ENCODE peak calls at places on chromosomes 1 and 21, in nine cellular contexts. P is EL; K is Calu3; A is adipocyte; W is naive thymus-derived CD8-positive, alpha-beta T cell; V is neural crest cell; H is aorta; U is fibroblast of the aortic adventitia; G is WERI-Rb-1. D is an unnamed sample.

GRCh38 chr1:39524591-39525365 is 33.3 kb downstream of the BMP8A start:
- DNase-seq in P (no peak), K (no peak), A (no peak), W (no peak), V (no peak), H (peak; percentile 43), U (no peak), G (no peak), D (no peak)

GRCh38 chr1:97603776-97604175 is 317.1 kb downstream of the DPYD start:
- DNase-seq in P (no peak), K (no peak), A (peak; percentile 55), W (no peak), V (no peak), H (no peak), U (peak; percentile 56), G (no peak), D (peak; percentile 7)

GRCh38 chr21:42500225-42500624 is 4.2 kb upstream of the RSPH1 start:
- DNase-seq in P (no peak), K (no peak), A (no peak), W (no peak), V (no peak), H (no peak), U (no peak), G (no peak), D (no peak)

GRCh38 chr1:215905493-215906095 is 338.5 kb downstream of the KCTD3 start:
- DNase-seq in P (peak; percentile 72), K (no peak), A (peak; percentile 80), W (no peak), V (no peak), H (no peak), U (peak; percentile 13), G (no peak), D (no peak)

GRCh38 chr1:243440406-243440805 is 184.6 kb downstream of the SDCCAG8 start:
- DNase-seq in P (no peak), K (no peak), A (no peak), W (no peak), V (no peak), H (no peak), U (no peak), G (no peak), D (no peak)

GRCh38 chr1:157157481-157158190 is 19.4 kb upstream of the ETV3 start:
- DNase-seq in P (peak; percentile 32), K (no peak), A (peak; percentile 76), W (no peak), V (no peak), H (no peak), U (peak; percentile 59), G (no peak), D (no peak)

GRCh38 chr1:201886103-201886885 is 2.4 kb upstream of the SHISA4 start:
- DNase-seq in P (no peak), K (no peak), A (no peak), W (no peak), V (no peak), H (no peak), U (peak; percentile 48), G (no peak), D (peak; percentile 76)

GRCh38 chr1:59879556-59879955 is 47.0 kb downstream of the CYP2J2 start:
- DNase-seq in P (peak; percentile 51), K (peak; percentile 80), A (peak; percentile 88), W (peak; percentile 24), V (peak; percentile 71), H (peak; percentile 61), U (peak; percentile 76), G (peak; percentile 74), D (peak; percentile 78)

GRCh38 chr1:14371806-14372497 is 226.5 kb upstream of the KAZN start:
- DNase-seq in P (no peak), K (no peak), A (peak; percentile 46), W (no peak), V (no peak), H (no peak), U (peak; percentile 17), G (no peak), D (no peak)

GRCh38 chr1:67939176-67939751 is 106.0 kb upstream of the GNG12 start:
- DNase-seq in P (no peak), K (no peak), A (no peak), W (no peak), V (no peak), H (no peak), U (no peak), G (no peak), D (no peak)

GRCh38 chr21:20311388-20311787 is 686.8 kb upstream of the NCAM2 start:
- DNase-seq in P (no peak), K (no peak), A (no peak), W (no peak), V (no peak), H (no peak), U (no peak), G (no peak), D (no peak)

GRCh38 chr1:110383311-110383990 is 7.4 kb downstream of the SLC16A4 start:
- DNase-seq in P (peak; percentile 56), K (no peak), A (peak; percentile 27), W (no peak), V (no peak), H (no peak), U (peak; percentile 33), G (no peak), D (peak; percentile 23)

GRCh38 chr21:46297311-46298082 is 11.4 kb downstream of the YBEY start:
- DNase-seq in P (no peak), K (no peak), A (no peak), W (no peak), V (no peak), H (no peak), U (no peak), G (no peak), D (peak; percentile 35)

GRCh38 chr21:28913071-28913470 is 79.6 kb downstream of the LTN1 start:
- DNase-seq in P (no peak), K (no peak), A (no peak), W (no peak), V (no peak), H (no peak), U (no peak), G (no peak), D (no peak)

GRCh38 chr1:119885903-119886783 is 10.2 kb downstream of the ADAM30 start:
- DNase-seq in P (peak; percentile 56), K (peak; percentile 66), A (peak; percentile 55), W (peak; percentile 5), V (peak; percentile 45), H (peak; percentile 55), U (peak; percentile 27), G (peak; percentile 67), D (peak; percentile 73)

GRCh38 chr1:206507395-206508129 is at the start of gene RASSF5:
- DNase-seq in P (peak; percentile 77), K (peak; percentile 84), A (peak; percentile 85), W (peak; percentile 67), V (peak; percentile 30), H (peak; percentile 92), U (peak; percentile 57), G (peak; percentile 90), D (peak; percentile 71)

GRCh38 chr1:184633785-184634184 is 120.9 kb downstream of the EDEM3 start:
- DNase-seq in P (no peak), K (no peak), A (no peak), W (no peak), V (no peak), H (no peak), U (no peak), G (peak; percentile 30), D (no peak)

GRCh38 chr1:4657244-4657789 is 2.9 kb downstream of the AJAP1 start:
- DNase-seq in P (no peak), K (no peak), A (no peak), W (no peak), V (no peak), H (no peak), U (no peak), G (no peak), D (no peak)

GRCh38 chr1:155424091-155424490 is 103.4 kb downstream of the RUSC1 start:
- DNase-seq in P (no peak), K (no peak), A (no peak), W (no peak), V (no peak), H (no peak), U (no peak), G (no peak), D (no peak)

GRCh38 chr1:196400478-196401453 is 207.5 kb downstream of the KCNT2 start:
- DNase-seq in P (peak; percentile 67), K (peak; percentile 31), A (peak; percentile 82), W (no peak), V (no peak), H (peak; percentile 53), U (peak; percentile 85), G (no peak), D (peak; percentile 41)

GRCh38 chr1:65476327-65476726 is 55.9 kb downstream of the LEPR start:
- DNase-seq in P (no peak), K (no peak), A (no peak), W (no peak), V (no peak), H (no peak), U (no peak), G (no peak), D (no peak)

GRCh38 chr1:204480515-204480914 is 14.1 kb downstream of the PIK3C2B start:
- DNase-seq in P (no peak), K (no peak), A (no peak), W (no peak), V (no peak), H (no peak), U (no peak), G (peak; percentile 54), D (no peak)

GRCh38 chr1:10242135-10242534 is 31.8 kb downstream of the KIF1B start:
- DNase-seq in P (no peak), K (no peak), A (no peak), W (no peak), V (no peak), H (no peak), U (no peak), G (no peak), D (no peak)

GRCh38 chr1:153919879-153920852 is 2.6 kb downstream of the GATAD2B start:
- DNase-seq in P (peak; percentile 40), K (no peak), A (peak; percentile 45), W (no peak), V (no peak), H (no peak), U (peak; percentile 47), G (no peak), D (peak; percentile 22)

GRCh38 chr1:53160924-53161378 is 18.5 kb upstream of the SLC1A7 start:
- DNase-seq in P (no peak), K (no peak), A (no peak), W (no peak), V (no peak), H (no peak), U (no peak), G (no peak), D (no peak)

GRCh38 chr1:94803517-94804441 is 16.4 kb upstream of the SLC44A3 start:
- DNase-seq in P (no peak), K (no peak), A (no peak), W (no peak), V (peak; percentile 28), H (no peak), U (peak; percentile 16), G (no peak), D (no peak)

GRCh38 chr1:239040523-239040922 is 345.8 kb upstream of the CHRM3 start:
- DNase-seq in P (no peak), K (no peak), A (no peak), W (no peak), V (no peak), H (no peak), U (no peak), G (no peak), D (no peak)